ENCODE peak calls at places on chromosome 17, in seven cellular contexts. L, I, F, N, X, B and Y are unnamed samples.

GRCh38 chr17:31792007-31792585 is 66.9 kb downstream of the COPRS start:
- DNase-seq in L (no peak), I (no peak), F (no peak), N (no peak), X (no peak), B (no peak), Y (no peak)

GRCh38 chr17:76054112-76054476 is 18.2 kb downstream of the SRP68 start:
- DNase-seq in L (no peak), I (no peak), F (no peak), N (peak), X (no peak), B (no peak), Y (no peak)

GRCh38 chr17:75205793-75206163 is 299 bp downstream of the NUP85 start:
- DNase-seq in L (no peak), I (no peak), F (no peak), N (no peak), X (no peak), B (no peak), Y (no peak)

GRCh38 chr17:32909787-32910369 is 18.1 kb upstream of the TMEM98 start:
- DNase-seq in L (peak), I (peak), F (peak), N (peak), X (peak), B (peak), Y (peak)

GRCh38 chr17:67477687-67478086 is 100.6 kb downstream of the PITPNC1 start:
- DNase-seq in L (no peak), I (no peak), F (no peak), N (peak), X (no peak), B (no peak), Y (no peak)

GRCh38 chr17:64118452-64118979 is 11.4 kb downstream of the ERN1 start:
- DNase-seq in L (no peak), I (no peak), F (peak), N (no peak), X (no peak), B (no peak), Y (no peak)

GRCh38 chr17:77834170-77835115 is 124.1 kb upstream of the TNRC6C start:
- DNase-seq in L (peak), I (no peak), F (peak), N (peak), X (no peak), B (no peak), Y (no peak)

GRCh38 chr17:60926466-60927183 is 249.0 kb downstream of the BCAS3 start:
- DNase-seq in L (no peak), I (no peak), F (no peak), N (no peak), X (no peak), B (no peak), Y (no peak)

GRCh38 chr17:79811036-79811887 is 14.4 kb upstream of the CBX8 start:
- DNase-seq in L (no peak), I (peak), F (no peak), N (peak), X (no peak), B (no peak), Y (no peak)

GRCh38 chr17:5225668-5226457 is 8.8 kb downstream of the SCIMP start:
- DNase-seq in L (no peak), I (no peak), F (no peak), N (no peak), X (no peak), B (no peak), Y (no peak)

GRCh38 chr17:65659512-65659911 is 98.1 kb upstream of the AXIN2 start:
- DNase-seq in L (no peak), I (no peak), F (no peak), N (no peak), X (no peak), B (no peak), Y (no peak)

GRCh38 chr17:57955183-57955952 is at the start of gene CUEDC1:
- DNase-seq in L (peak), I (peak), F (no peak), N (no peak), X (no peak), B (peak), Y (no peak)

GRCh38 chr17:72183194-72183685 is 62.4 kb downstream of the SOX9 start:
- DNase-seq in L (no peak), I (no peak), F (no peak), N (no peak), X (no peak), B (no peak), Y (no peak)

GRCh38 chr17:21213491-21214014 is 408 bp downstream of the TMEM11 start:
- DNase-seq in L (no peak), I (peak), F (peak), N (no peak), X (no peak), B (no peak), Y (no peak)

GRCh38 chr17:43962479-43962878 is 8.7 kb upstream of the PYY start:
- DNase-seq in L (no peak), I (no peak), F (no peak), N (no peak), X (no peak), B (no peak), Y (no peak)

GRCh38 chr17:50467114-50467854 is 1.4 kb downstream of the CHAD start:
- DNase-seq in L (no peak), I (no peak), F (no peak), N (no peak), X (no peak), B (no peak), Y (no peak)

GRCh38 chr17:64216385-64217248 is 46.4 kb downstream of the TEX2 start:
- DNase-seq in L (no peak), I (peak), F (no peak), N (no peak), X (no peak), B (no peak), Y (no peak)

GRCh38 chr17:39208893-39209292 is 8.8 kb downstream of the RPL19 start:
- DNase-seq in L (no peak), I (no peak), F (peak), N (no peak), X (no peak), B (no peak), Y (no peak)

GRCh38 chr17:8685396-8685795 is 54.9 kb upstream of the MYH10 start:
- DNase-seq in L (no peak), I (no peak), F (no peak), N (no peak), X (no peak), B (no peak), Y (no peak)

GRCh38 chr17:9371019-9371418 is 204.6 kb downstream of the STX8 start:
- DNase-seq in L (no peak), I (no peak), F (no peak), N (peak), X (no peak), B (no peak), Y (peak)

GRCh38 chr17:74591503-74591902 is 580 bp downstream of the CD300LD start:
- DNase-seq in L (no peak), I (no peak), F (no peak), N (no peak), X (no peak), B (no peak), Y (no peak)

GRCh38 chr17:59783221-59784016 is 76.0 kb downstream of the VMP1 start:
- DNase-seq in L (no peak), I (no peak), F (no peak), N (peak), X (no peak), B (no peak), Y (no peak)

GRCh38 chr17:65495255-65496060 is 66.0 kb downstream of the AXIN2 start:
- DNase-seq in L (no peak), I (peak), F (no peak), N (peak), X (no peak), B (no peak), Y (no peak)

GRCh38 chr17:2043785-2044184 is 2.0 kb downstream of the OVCA2 start:
- DNase-seq in L (no peak), I (no peak), F (no peak), N (no peak), X (no peak), B (no peak), Y (no peak)

GRCh38 chr17:77455111-77455877 is 314.5 kb downstream of the SEC14L1 start:
- DNase-seq in L (no peak), I (no peak), F (no peak), N (no peak), X (no peak), B (no peak), Y (no peak)

GRCh38 chr17:29613856-29614255 is 8.9 kb downstream of the CORO6 start:
- DNase-seq in L (peak), I (peak), F (no peak), N (no peak), X (peak), B (no peak), Y (no peak)

GRCh38 chr17:6259899-6260298 is 175.0 kb downstream of the AIPL1 start:
- DNase-seq in L (no peak), I (peak), F (no peak), N (no peak), X (no peak), B (no peak), Y (no peak)

GRCh38 chr17:76869209-76869877 is 1.1 kb downstream of the MGAT5B start:
- DNase-seq in L (no peak), I (peak), F (no peak), N (no peak), X (no peak), B (no peak), Y (no peak)

GRCh38 chr17:38317081-38317480 is 20.1 kb downstream of the MRPL45 start:
- DNase-seq in L (no peak), I (no peak), F (no peak), N (no peak), X (no peak), B (no peak), Y (no peak)

GRCh38 chr17:58352843-58353719 is 1.1 kb upstream of the SUPT4H1 start:
- DNase-seq in L (no peak), I (peak), F (no peak), N (no peak), X (no peak), B (no peak), Y (no peak)

GRCh38 chr17:62637809-62638208 is 10.3 kb downstream of the MRC2 start:
- DNase-seq in L (no peak), I (peak), F (no peak), N (peak), X (no peak), B (no peak), Y (no peak)

GRCh38 chr17:81231121-81231645 is 7.7 kb downstream of the TEPSIN start:
- DNase-seq in L (no peak), I (no peak), F (no peak), N (no peak), X (no peak), B (no peak), Y (no peak)

GRCh38 chr17:4948166-4948996 is at the start of gene PFN1:
- DNase-seq in L (peak), I (peak), F (peak), N (peak), X (no peak), B (peak), Y (no peak)

GRCh38 chr17:67422887-67423286 is 45.8 kb downstream of the PITPNC1 start:
- DNase-seq in L (no peak), I (no peak), F (no peak), N (peak), X (no peak), B (no peak), Y (no peak)

GRCh38 chr17:759964-760363 is 7.9 kb upstream of the GEMIN4 start:
- DNase-seq in L (no peak), I (no peak), F (no peak), N (no peak), X (no peak), B (no peak), Y (no peak)
- H3K27ac ChIP-seq in L (no peak), I (no peak), F (no peak), N (no peak), X (no peak), B (no peak), Y (no peak)

GRCh38 chr17:13544292-13544691 is 57.4 kb downstream of the HS3ST3A1 start:
- DNase-seq in L (peak), I (no peak), F (no peak), N (no peak), X (no peak), B (peak), Y (no peak)
- TF ChIP-seq POLR2AphosphoS5 in L (no peak), I (no peak), F (no peak), N (no peak), X (peak), B (peak), Y (no peak)

DNA sequence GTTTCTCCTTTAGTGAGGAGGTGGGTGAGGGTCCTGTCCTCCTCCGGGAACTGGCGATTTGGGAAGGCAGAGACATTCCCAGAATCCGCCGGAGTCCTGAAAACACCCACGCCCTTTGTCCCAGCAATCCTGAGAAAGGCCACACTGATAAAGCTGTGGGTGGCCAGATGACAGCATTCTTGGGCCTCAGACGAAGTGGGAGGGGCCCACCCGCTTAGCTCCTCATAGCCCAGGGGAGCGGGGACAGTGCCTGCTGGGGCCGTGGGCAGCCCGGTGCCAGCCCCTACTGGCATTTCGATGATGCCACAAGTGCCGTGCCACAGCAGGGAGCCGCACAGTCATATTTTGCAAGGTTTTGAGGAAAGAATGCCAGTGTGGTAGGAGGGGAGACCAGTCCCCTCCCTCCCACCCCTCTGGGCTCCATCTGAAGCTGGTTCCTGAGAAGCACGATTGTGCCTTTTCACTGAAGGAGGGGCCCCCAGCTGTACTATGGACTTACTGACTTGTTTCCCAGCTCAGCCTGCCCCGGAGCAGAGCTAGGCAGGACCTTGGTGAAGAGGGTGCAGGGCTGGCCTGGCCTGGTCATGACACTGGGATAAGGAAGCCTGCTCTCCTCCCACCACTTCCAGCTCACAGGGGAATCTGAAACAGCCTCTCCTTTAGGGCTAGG is 20.9 kb upstream of the MPRIP start:
- DNase-seq in L (no peak), I (no peak), F (no peak), N (no peak), X (no peak), B (no peak), Y (no peak)
- H3K27ac ChIP-seq in L (peak), I (no peak), F (no peak), N (peak), X (peak), B (peak), Y (no peak)

GRCh38 chr17:73519621-73520368 is 124.5 kb downstream of the SDK2 start:
- DNase-seq in L (no peak), I (no peak), F (no peak), N (no peak), X (no peak), B (no peak), Y (no peak)
- TF ChIP-seq POLR2AphosphoS5 in L (no peak), I (no peak), F (no peak), N (no peak), X (no peak), B (no peak), Y (no peak)